ENCODE peak calls at places on chromosomes 16 and 17, in ten cellular contexts. L is stromal cell of bone marrow; T is posterior cingulate gyrus; Y is upper lobe of right lung; I is activated CD8-positive, alpha-beta T cell treated with anti-CD3 and anti-CD28 coated beads, Interleukin-2, amount 10 ng/mL, durations not matched to agents 7 days and 5 days; W is hypothalamus; E is NCI-H345; G is mucosa of descending colon; K is WTC11; J is stimulated activated CD8-positive, alpha-beta memory T cell treated with anti-CD3 and anti-CD28 coated beads, Interleukin-4, amount 100 ng/mL, for 24 hours. S is an unnamed sample.

GRCh38 chr16:88405325-88406060 is 22.7 kb downstream of the ZNF469 start:
- DNase-seq in L (peak; percentile 25), T (no peak), Y (no peak), I (no peak), W (no peak), E (no peak), G (no peak), K (no peak), J (no peak), S (no peak)

GRCh38 chr17:6755731-6756184 is at the start of gene XAF1:
- DNase-seq in L (peak; percentile 64), T (no peak), Y (peak; percentile 71), I (peak; percentile 81), W (no peak), E (no peak), G (no peak), K (no peak), J (peak; percentile 12), S (peak; percentile 81)

GRCh38 chr17:5355416-5356129 is 63.9 kb downstream of the NUP88 start:
- DNase-seq in L (no peak), T (no peak), Y (no peak), I (no peak), W (no peak), E (no peak), G (no peak), K (no peak), J (no peak), S (no peak)

GRCh38 chr17:28484296-28484695 is 10.9 kb downstream of the SLC13A2 start:
- DNase-seq in L (no peak), T (no peak), Y (no peak), I (no peak), W (no peak), E (no peak), G (no peak), K (no peak), J (no peak), S (no peak)

GRCh38 chr17:10513284-10514067 is 4.9 kb downstream of the MYH1 start:
- DNase-seq in L (no peak), T (no peak), Y (no peak), I (no peak), W (no peak), E (no peak), G (no peak), K (no peak), J (no peak), S (no peak)

GRCh38 chr17:57284984-57285646 is 28.8 kb downstream of the MSI2 start:
- DNase-seq in L (no peak), T (no peak), Y (no peak), I (peak; percentile 78), W (no peak), E (no peak), G (no peak), K (peak; percentile 44), J (peak; percentile 28), S (peak; percentile 73)

GRCh38 chr16:85364323-85365040 is 248.6 kb upstream of the GSE1 start:
- DNase-seq in L (no peak), T (no peak), Y (peak; percentile 65), I (no peak), W (no peak), E (no peak), G (no peak), K (no peak), J (no peak), S (no peak)

GRCh38 chr17:35849469-35850348 is 19.0 kb downstream of the HEATR9 start:
- DNase-seq in L (peak; percentile 53), T (no peak), Y (no peak), I (peak; percentile 84), W (no peak), E (peak; percentile 70), G (no peak), K (peak; percentile 50), J (peak; percentile 25), S (peak; percentile 68)

GRCh38 chr17:17751996-17752821 is 71.0 kb downstream of the RAI1 start:
- DNase-seq in L (peak; percentile 88), T (peak; percentile 93), Y (peak; percentile 98), I (peak; percentile 97), W (peak; percentile 96), E (peak; percentile 67), G (peak; percentile 98), K (peak; percentile 97), J (peak; percentile 94), S (peak; percentile 98)

GRCh38 chr16:31404353-31405064 is 11.4 kb downstream of the ITGAD start:
- DNase-seq in L (no peak), T (no peak), Y (no peak), I (no peak), W (no peak), E (no peak), G (no peak), K (no peak), J (no peak), S (no peak)

GRCh38 chr16:77276686-77277085 is 77.5 kb downstream of the SYCE1L start:
- DNase-seq in L (no peak), T (no peak), Y (no peak), I (no peak), W (no peak), E (no peak), G (no peak), K (no peak), J (no peak), S (no peak)

GRCh38 chr17:48238933-48239602 is 131.5 kb downstream of the SNX11 start:
- DNase-seq in L (no peak), T (no peak), Y (no peak), I (no peak), W (no peak), E (no peak), G (no peak), K (no peak), J (no peak), S (no peak)

GRCh38 chr17:28480278-28480677 is 6.8 kb downstream of the SLC13A2 start:
- DNase-seq in L (no peak), T (no peak), Y (no peak), I (no peak), W (no peak), E (no peak), G (no peak), K (no peak), J (no peak), S (no peak)

GRCh38 chr17:60529806-60530205 is 3.8 kb upstream of the APPBP2 start:
- DNase-seq in L (no peak), T (no peak), Y (no peak), I (no peak), W (no peak), E (no peak), G (no peak), K (no peak), J (no peak), S (no peak)

GRCh38 chr16:27890866-27891265 is 172.6 kb downstream of the GSG1L start:
- DNase-seq in L (no peak), T (no peak), Y (no peak), I (no peak), W (no peak), E (no peak), G (no peak), K (no peak), J (no peak), S (no peak)

GRCh38 chr16:80935691-80936090 is 71.0 kb downstream of the CMC2 start:
- DNase-seq in L (no peak), T (no peak), Y (no peak), I (no peak), W (no peak), E (no peak), G (no peak), K (no peak), J (no peak), S (no peak)

GRCh38 chr17:8894673-8895578 is 27.5 kb upstream of the PIK3R6 start:
- DNase-seq in L (peak; percentile 53), T (peak; percentile 41), Y (peak; percentile 55), I (peak; percentile 75), W (peak; percentile 8), E (peak; percentile 45), G (no peak), K (peak; percentile 66), J (peak; percentile 33), S (peak; percentile 54)

GRCh38 chr17:2712300-2713043 is 908 bp upstream of the CLUH start:
- DNase-seq in L (no peak), T (no peak), Y (no peak), I (no peak), W (no peak), E (no peak), G (peak; percentile 60), K (no peak), J (no peak), S (no peak)

GRCh38 chr16:73350707-73351452 is 303.0 kb upstream of the ZFHX3 start:
- DNase-seq in L (no peak), T (no peak), Y (no peak), I (no peak), W (no peak), E (no peak), G (no peak), K (no peak), J (no peak), S (no peak)

GRCh38 chr16:49827806-49828428 is 28.0 kb downstream of the ZNF423 start:
- DNase-seq in L (peak; percentile 79), T (no peak), Y (no peak), I (no peak), W (no peak), E (no peak), G (no peak), K (no peak), J (no peak), S (no peak)

GRCh38 chr16:87129771-87130170 is 187.4 kb downstream of the C16orf95 start:
- DNase-seq in L (no peak), T (no peak), Y (no peak), I (no peak), W (no peak), E (no peak), G (no peak), K (no peak), J (no peak), S (no peak)

GRCh38 chr16:23323224-23324030 is 21.3 kb downstream of the SCNN1B start:
- DNase-seq in L (no peak), T (no peak), Y (no peak), I (no peak), W (no peak), E (no peak), G (no peak), K (no peak), J (no peak), S (no peak)

GRCh38 chr17:80265205-80266068 is 4.8 kb downstream of the RNF213 start:
- DNase-seq in L (no peak), T (no peak), Y (peak; percentile 71), I (peak; percentile 89), W (no peak), E (no peak), G (no peak), K (no peak), J (peak; percentile 64), S (peak; percentile 88)

GRCh38 chr17:50364715-50365114 is 8.3 kb downstream of the MRPL27 start:
- DNase-seq in L (no peak), T (no peak), Y (no peak), I (no peak), W (no peak), E (no peak), G (no peak), K (no peak), J (no peak), S (no peak)

GRCh38 chr17:38606646-38607611 is 1.2 kb upstream of the SRCIN1 start:
- DNase-seq in L (no peak), T (peak; percentile 61), Y (no peak), I (no peak), W (peak; percentile 60), E (no peak), G (peak; percentile 60), K (no peak), J (no peak), S (no peak)

GRCh38 chr16:89043636-89044393 is 49.8 kb upstream of the ACSF3 start:
- DNase-seq in L (no peak), T (peak; percentile 1), Y (peak; percentile 40), I (no peak), W (no peak), E (no peak), G (peak; percentile 34), K (no peak), J (no peak), S (no peak)

GRCh38 chr16:74465281-74465680 is 44.0 kb upstream of the CLEC18B start:
- DNase-seq in L (peak; percentile 72), T (no peak), Y (no peak), I (no peak), W (no peak), E (no peak), G (no peak), K (no peak), J (no peak), S (no peak)

GRCh38 chr16:55399911-55400310 is 75.9 kb downstream of the IRX6 start:
- DNase-seq in L (no peak), T (no peak), Y (no peak), I (no peak), W (no peak), E (no peak), G (no peak), K (no peak), J (no peak), S (no peak)